ENCODE peak calls at places on chromosomes 4 and X, in six cellular contexts. One of them, this sample, is unnamed. For H3K27me3 and H3K4me1, the result is how much of the 10 kb centered on the place peaks cover.

GRCh38 chrX:49270249-49270921 is 792 bp downstream of the PPP1R3F start:
- DNase-seq in GM23338: peak
- DNase-seq in suprapubic skin: peak
- DNase-seq in stomach: no peak
- DNase-seq in tibial artery: no peak
- DNase-seq in uterus: no peak
- DNase-seq in this sample: peak

GRCh38 chr4:21948347-21949072 is at the start of gene KCNIP4:
- DNase-seq in GM23338: peak
- DNase-seq in suprapubic skin: peak
- DNase-seq in stomach: no peak
- DNase-seq in tibial artery: no peak
- DNase-seq in uterus: peak
- DNase-seq in this sample: no peak

GRCh38 chr4:8297141-8297601 is 27.6 kb downstream of the HTRA3 start:
- DNase-seq in GM23338: no peak
- DNase-seq in suprapubic skin: peak
- DNase-seq in stomach: no peak
- DNase-seq in tibial artery: peak
- DNase-seq in uterus: no peak
- DNase-seq in this sample: peak

GRCh38 chr4:109847896-109848442 is at the start of gene LRIT3:
- DNase-seq in GM23338: no peak
- DNase-seq in suprapubic skin: no peak
- DNase-seq in stomach: no peak
- DNase-seq in tibial artery: no peak
- DNase-seq in uterus: no peak
- DNase-seq in this sample: no peak

GRCh38 chr4:154714339-154715040 is 29.3 kb upstream of the LRAT start:
- DNase-seq in GM23338: no peak
- DNase-seq in suprapubic skin: no peak
- DNase-seq in stomach: no peak
- DNase-seq in tibial artery: no peak
- DNase-seq in uterus: no peak
- DNase-seq in this sample: no peak

GRCh38 chr4:121764702-121765367 is at the start of gene SMIM43:
- DNase-seq in GM23338: peak
- DNase-seq in suprapubic skin: no peak
- DNase-seq in stomach: no peak
- DNase-seq in tibial artery: no peak
- DNase-seq in uterus: no peak
- DNase-seq in this sample: no peak

GRCh38 chr4:184347251-184348239 is 126.8 kb downstream of the IRF2 start:
- DNase-seq in GM23338: peak
- DNase-seq in suprapubic skin: no peak
- DNase-seq in stomach: peak
- DNase-seq in tibial artery: peak
- DNase-seq in uterus: no peak
- DNase-seq in this sample: peak

GRCh38 chr4:78662661-78663060 is 111.1 kb downstream of the ANXA3 start:
- DNase-seq in GM23338: no peak
- DNase-seq in suprapubic skin: no peak
- DNase-seq in stomach: no peak
- DNase-seq in tibial artery: no peak
- DNase-seq in uterus: no peak
- DNase-seq in this sample: no peak

GRCh38 chrX:46715521-46715920 is 43.4 kb downstream of the SLC9A7 start:
- DNase-seq in GM23338: no peak
- DNase-seq in suprapubic skin: no peak
- DNase-seq in stomach: no peak
- DNase-seq in tibial artery: no peak
- DNase-seq in uterus: no peak
- DNase-seq in this sample: no peak

GRCh38 chrX:53316860-53317237 is 35.5 kb upstream of the IQSEC2 start:
- DNase-seq in GM23338: no peak
- DNase-seq in suprapubic skin: no peak
- DNase-seq in stomach: no peak
- DNase-seq in tibial artery: no peak
- DNase-seq in uterus: no peak
- DNase-seq in this sample: no peak

GRCh38 chrX:53320543-53321215 is 39.3 kb upstream of the IQSEC2 start:
- DNase-seq in GM23338: peak
- DNase-seq in suprapubic skin: no peak
- DNase-seq in stomach: peak
- DNase-seq in tibial artery: no peak
- DNase-seq in uterus: no peak
- DNase-seq in this sample: peak

GRCh38 chrX:53317365-53318069 is 36.1 kb upstream of the IQSEC2 start:
- DNase-seq in GM23338: peak
- DNase-seq in suprapubic skin: peak
- DNase-seq in stomach: peak
- DNase-seq in tibial artery: peak
- DNase-seq in uterus: peak
- DNase-seq in this sample: peak

GRCh38 chrX:53319614-53320542 is 38.5 kb upstream of the IQSEC2 start:
- DNase-seq in GM23338: no peak
- DNase-seq in suprapubic skin: no peak
- DNase-seq in stomach: no peak
- DNase-seq in tibial artery: no peak
- DNase-seq in uterus: no peak
- DNase-seq in this sample: peak

DNA sequence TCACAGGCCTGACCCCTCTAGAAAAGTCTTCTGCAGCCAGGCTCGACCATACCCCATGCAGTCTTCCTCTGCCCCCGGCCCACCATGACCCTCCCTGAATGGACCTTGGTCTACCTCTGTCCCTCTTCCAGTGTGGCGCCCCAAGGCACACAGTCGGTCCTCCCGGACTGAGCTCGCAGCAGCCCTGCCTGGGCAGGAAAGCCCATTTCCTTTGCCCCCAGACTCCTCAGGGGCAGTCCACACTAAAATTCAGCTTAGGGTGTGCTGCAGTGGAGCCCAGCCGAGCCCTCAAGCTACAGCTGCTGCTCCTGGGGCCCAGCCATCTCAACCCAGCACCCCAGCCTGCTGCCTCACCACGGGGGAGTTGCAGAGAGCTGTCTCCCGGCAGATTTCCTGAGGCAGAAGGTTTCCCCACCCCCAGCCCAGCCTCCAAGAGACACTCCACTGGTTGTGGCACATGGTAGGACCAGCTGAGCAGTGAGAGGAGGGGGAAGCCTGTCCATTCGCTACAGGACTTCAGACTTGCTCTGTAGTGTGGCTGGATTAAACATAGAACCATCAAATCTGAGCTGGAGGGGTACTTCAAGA is 37.5 kb upstream of the IQSEC2 start:
- DNase-seq in GM23338: peak
- DNase-seq in suprapubic skin: no peak
- DNase-seq in stomach: no peak
- DNase-seq in tibial artery: no peak
- DNase-seq in uterus: no peak
- DNase-seq in this sample: no peak
- H3K27me3 ChIP-seq in GM23338: under half
- H3K27me3 ChIP-seq in suprapubic skin: under half
- H3K27me3 ChIP-seq in stomach: under half
- H3K27me3 ChIP-seq in tibial artery: under half
- H3K27me3 ChIP-seq in uterus: under half
- H3K27me3 ChIP-seq in this sample: under half

GRCh38 chr4:11470709-11471441 is 42.2 kb upstream of the HS3ST1 start:
- DNase-seq in GM23338: peak
- DNase-seq in suprapubic skin: no peak
- DNase-seq in stomach: no peak
- DNase-seq in tibial artery: no peak
- DNase-seq in uterus: no peak
- DNase-seq in this sample: no peak
- H3K27ac ChIP-seq in GM23338: peak
- H3K27ac ChIP-seq in suprapubic skin: no peak
- H3K27ac ChIP-seq in stomach: peak
- H3K27ac ChIP-seq in tibial artery: no peak
- H3K27ac ChIP-seq in uterus: no peak
- H3K27ac ChIP-seq in this sample: no peak

DNA sequence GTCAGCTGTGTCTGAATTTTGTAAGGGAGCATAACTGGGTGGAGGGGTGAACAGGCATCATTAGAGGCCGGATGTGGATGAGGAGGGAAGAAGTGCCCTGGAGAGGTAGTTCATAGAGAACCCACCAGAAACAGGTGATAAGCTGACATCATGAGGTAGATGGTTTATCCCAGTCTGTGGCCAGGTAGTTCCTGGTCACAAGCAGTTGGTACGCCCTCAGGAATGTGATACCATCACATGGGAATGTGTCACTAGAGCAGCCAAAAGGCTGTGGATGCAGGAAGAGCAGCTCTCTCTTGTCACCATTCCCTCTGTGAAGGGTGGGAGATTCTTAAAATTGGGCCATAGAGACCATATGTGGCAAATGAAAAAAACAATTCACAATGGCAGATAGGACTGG is 21.9 kb downstream of the MSN start:
- DNase-seq in GM23338: no peak
- DNase-seq in suprapubic skin: no peak
- DNase-seq in stomach: no peak
- DNase-seq in tibial artery: no peak
- DNase-seq in uterus: no peak
- DNase-seq in this sample: no peak
- H3K4me1 ChIP-seq in GM23338: under half
- H3K4me1 ChIP-seq in suprapubic skin: half or more
- H3K4me1 ChIP-seq in stomach: half or more
- H3K4me1 ChIP-seq in tibial artery: under half
- H3K4me1 ChIP-seq in uterus: under half
- H3K4me1 ChIP-seq in this sample: under half

DNA sequence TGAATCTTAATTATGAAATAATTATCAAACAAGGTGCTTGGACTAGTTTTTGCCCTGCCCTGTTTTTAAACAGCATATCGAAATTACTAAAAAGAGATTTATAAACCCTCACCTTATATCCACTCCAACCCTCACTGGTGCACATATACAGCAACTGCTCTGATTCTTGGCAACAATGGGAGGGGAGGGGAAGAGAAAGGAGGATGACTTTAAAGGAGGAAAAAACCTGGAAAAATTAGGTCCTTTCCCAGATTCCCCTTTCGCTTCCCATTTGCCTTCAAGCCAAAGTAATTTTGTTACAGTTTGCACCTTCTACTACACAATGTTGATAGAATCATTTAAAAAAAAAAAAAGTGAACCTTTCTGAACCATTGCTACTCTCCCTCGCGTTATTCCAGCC is 745 bp upstream of the MAB21L2 start:
- DNase-seq in GM23338: no peak
- DNase-seq in suprapubic skin: no peak
- DNase-seq in stomach: no peak
- DNase-seq in tibial artery: no peak
- DNase-seq in uterus: no peak
- DNase-seq in this sample: no peak
- H3K27me3 ChIP-seq in GM23338: half or more
- H3K27me3 ChIP-seq in suprapubic skin: under half
- H3K27me3 ChIP-seq in stomach: under half
- H3K27me3 ChIP-seq in tibial artery: under half
- H3K27me3 ChIP-seq in uterus: under half
- H3K27me3 ChIP-seq in this sample: under half

GRCh38 chr4:47577779-47578553 is 92.9 kb downstream of the ATP10D start:
- DNase-seq in GM23338: no peak
- DNase-seq in suprapubic skin: no peak
- DNase-seq in stomach: no peak
- DNase-seq in tibial artery: no peak
- DNase-seq in uterus: peak
- DNase-seq in this sample: no peak
- H3K27ac ChIP-seq in GM23338: no peak
- H3K27ac ChIP-seq in suprapubic skin: peak
- H3K27ac ChIP-seq in stomach: peak
- H3K27ac ChIP-seq in tibial artery: peak
- H3K27ac ChIP-seq in uterus: peak
- H3K27ac ChIP-seq in this sample: peak

DNA sequence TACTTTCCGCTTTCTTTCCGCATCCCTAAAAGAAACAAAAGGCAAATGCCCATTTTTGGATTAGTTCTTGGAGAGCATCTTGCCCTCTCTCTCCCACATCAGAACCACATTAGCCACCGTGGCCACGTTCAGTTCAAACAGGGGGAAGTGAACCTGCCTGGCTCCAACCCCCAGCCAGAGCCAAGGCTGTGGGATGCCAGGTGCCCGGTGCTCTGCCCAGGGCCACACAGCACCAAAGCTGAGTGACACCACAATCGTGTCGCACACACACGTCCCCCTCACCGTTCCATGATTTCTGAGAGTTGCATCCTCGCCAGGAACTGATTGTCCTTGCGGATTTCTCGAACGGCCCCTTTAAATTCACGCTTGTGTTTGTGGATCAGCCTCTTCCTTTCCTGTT is 24.3 kb downstream of the NOP14 start:
- DNase-seq in GM23338: no peak
- DNase-seq in suprapubic skin: peak
- DNase-seq in stomach: no peak
- DNase-seq in tibial artery: peak
- DNase-seq in uterus: no peak
- DNase-seq in this sample: no peak
- H3K4me1 ChIP-seq in GM23338: under half
- H3K4me1 ChIP-seq in suprapubic skin: under half
- H3K4me1 ChIP-seq in stomach: under half
- H3K4me1 ChIP-seq in tibial artery: under half
- H3K4me1 ChIP-seq in uterus: under half
- H3K4me1 ChIP-seq in this sample: under half

GRCh38 chr4:133149932-133150642 is 993 bp downstream of the PCDH10 start:
- DNase-seq in GM23338: peak
- DNase-seq in suprapubic skin: no peak
- DNase-seq in stomach: no peak
- DNase-seq in tibial artery: no peak
- DNase-seq in uterus: no peak
- DNase-seq in this sample: peak
- H3K27me3 ChIP-seq in GM23338: half or more
- H3K27me3 ChIP-seq in suprapubic skin: half or more
- H3K27me3 ChIP-seq in stomach: half or more
- H3K27me3 ChIP-seq in tibial artery: under half
- H3K27me3 ChIP-seq in uterus: under half
- H3K27me3 ChIP-seq in this sample: under half

GRCh38 chr4:37693450-37694190 is 7.4 kb upstream of the RELL1 start:
- DNase-seq in GM23338: no peak
- DNase-seq in suprapubic skin: no peak
- DNase-seq in stomach: no peak
- DNase-seq in tibial artery: no peak
- DNase-seq in uterus: no peak
- DNase-seq in this sample: no peak
- H3K27ac ChIP-seq in GM23338: no peak
- H3K27ac ChIP-seq in suprapubic skin: no peak
- H3K27ac ChIP-seq in stomach: no peak
- H3K27ac ChIP-seq in tibial artery: no peak
- H3K27ac ChIP-seq in uterus: no peak
- H3K27ac ChIP-seq in this sample: no peak